ENCODE peak calls at places on chromosomes 5 and 9, in six cellular contexts. I is astrocyte of the spinal cord, K is retinal pigment epithelial cell, W is body of pancreas, C is uterus, E is psoas muscle. Q is an unnamed sample.
A peak's percentile ranks its signal among the peaks of the same experiment; 100 is the strongest.

GRCh38 chr9:28808042-28808441 is 1234.8 kb upstream of the C9orf72 start:
- DNase-seq in W (no peak), I (peak; percentile 66), C (no peak), E (no peak), K (no peak), Q (no peak)

GRCh38 chr9:120781236-120781635 is 12.0 kb downstream of the FBXW2 start:
- DNase-seq in E (no peak), C (no peak), I (no peak), K (no peak), W (no peak), Q (no peak)

GRCh38 chr5:179914032-179914755 is 6.5 kb upstream of the TBC1D9B start:
- DNase-seq in W (no peak), I (peak; percentile 35), K (no peak), C (no peak), E (no peak), Q (peak; percentile 48)

GRCh38 chr5:52956915-52957747 is 32.0 kb upstream of the ITGA2 start:
- DNase-seq in K (no peak), C (no peak), I (no peak), W (no peak), E (no peak), Q (peak; percentile 24)

GRCh38 chr5:133299021-133299420 is 247.2 kb downstream of the HSPA4 start:
- DNase-seq in K (no peak), I (no peak), C (no peak), E (no peak), W (no peak), Q (no peak)

GRCh38 chr9:81069923-81070322 is 619.4 kb downstream of the TLE1 start:
- DNase-seq in W (no peak), E (no peak), K (no peak), I (peak; percentile 60), C (no peak), Q (no peak)

GRCh38 chr9:16247188-16247875 is 623.1 kb downstream of the BNC2 start:
- DNase-seq in W (no peak), K (peak; percentile 92), E (no peak), C (no peak), I (peak; percentile 43), Q (peak; percentile 77)

GRCh38 chr9:109329274-109330258 is 8.7 kb upstream of the EPB41L4B start:
- DNase-seq in K (no peak), E (peak; percentile 66), W (peak; percentile 89), C (no peak), I (peak; percentile 64), Q (no peak)

GRCh38 chr5:147752666-147753290 is 29.8 kb downstream of the JAKMIP2 start:
- DNase-seq in E (no peak), K (no peak), W (no peak), C (no peak), I (peak; percentile 25), Q (no peak)

GRCh38 chr5:18732556-18733479 is 1098.6 kb downstream of the TAF11L14 start:
- DNase-seq in K (no peak), W (no peak), I (no peak), E (no peak), C (no peak), Q (no peak)

GRCh38 chr5:1161108-1161831 is 40.1 kb upstream of the SLC6A19 start:
- DNase-seq in I (no peak), E (no peak), K (no peak), C (no peak), W (peak; percentile 56), Q (no peak)

GRCh38 chr9:108149346-108149745 is 659.8 kb upstream of the KLF4 start:
- DNase-seq in I (peak; percentile 56), K (no peak), E (no peak), W (no peak), C (no peak), Q (no peak)

GRCh38 chr5:103283120-103283519 is 24.6 kb downstream of the MACIR start:
- DNase-seq in C (no peak), W (no peak), E (no peak), I (no peak), K (no peak), Q (no peak)

GRCh38 chr9:28032178-28032532 is 458.9 kb upstream of the C9orf72 start:
- DNase-seq in W (no peak), C (no peak), I (peak; percentile 20), E (no peak), K (peak; percentile 12), Q (no peak)

GRCh38 chr5:120690621-120691407 is 226.7 kb downstream of the PRR16 start:
- DNase-seq in E (no peak), C (no peak), I (no peak), K (no peak), W (no peak), Q (no peak)

GRCh38 chr5:108642170-108642906 is 105.4 kb upstream of the FER start:
- DNase-seq in E (peak; percentile 52), C (peak; percentile 18), I (peak; percentile 65), K (no peak), W (peak; percentile 59), Q (peak; percentile 60)
- H3K4me3 ChIP-seq in E (no peak overlapping the region), C (no peak overlapping the region), I (no peak overlapping the region), K (no peak overlapping the region), W (no peak overlapping the region), Q (no peak overlapping the region)

GRCh38 chr9:126919193-126919592 is 4.6 kb downstream of the RALGPS1 start:
- DNase-seq in E (no peak), W (no peak), C (no peak), K (no peak), I (no peak), Q (no peak)

GRCh38 chr9:126915281-126915816 is 767 bp downstream of the RALGPS1 start:
- DNase-seq in K (no peak), W (peak; percentile 92), C (peak; percentile 28), I (no peak), E (peak; percentile 57), Q (no peak)

GRCh38 chr9:126916909-126917308 is 2.3 kb downstream of the RALGPS1 start:
- DNase-seq in K (no peak), C (no peak), E (no peak), I (no peak), W (no peak), Q (no peak)

GRCh38 chr9:126915846-126916543 is 1.4 kb downstream of the RALGPS1 start:
- DNase-seq in E (no peak), C (no peak), W (no peak), K (no peak), I (no peak), Q (no peak)

GRCh38 chr9:126914458-126915280 is at the start of gene RALGPS1:
- DNase-seq in K (peak; percentile 78), E (peak; percentile 98), I (peak; percentile 95), W (peak; percentile 95), C (peak; percentile 94), Q (peak; percentile 99)
- TF ChIP-seq CTCF in K (no peak), E (no peak), I (no peak), W (no peak), C (no peak), Q (no peak)

DNA sequence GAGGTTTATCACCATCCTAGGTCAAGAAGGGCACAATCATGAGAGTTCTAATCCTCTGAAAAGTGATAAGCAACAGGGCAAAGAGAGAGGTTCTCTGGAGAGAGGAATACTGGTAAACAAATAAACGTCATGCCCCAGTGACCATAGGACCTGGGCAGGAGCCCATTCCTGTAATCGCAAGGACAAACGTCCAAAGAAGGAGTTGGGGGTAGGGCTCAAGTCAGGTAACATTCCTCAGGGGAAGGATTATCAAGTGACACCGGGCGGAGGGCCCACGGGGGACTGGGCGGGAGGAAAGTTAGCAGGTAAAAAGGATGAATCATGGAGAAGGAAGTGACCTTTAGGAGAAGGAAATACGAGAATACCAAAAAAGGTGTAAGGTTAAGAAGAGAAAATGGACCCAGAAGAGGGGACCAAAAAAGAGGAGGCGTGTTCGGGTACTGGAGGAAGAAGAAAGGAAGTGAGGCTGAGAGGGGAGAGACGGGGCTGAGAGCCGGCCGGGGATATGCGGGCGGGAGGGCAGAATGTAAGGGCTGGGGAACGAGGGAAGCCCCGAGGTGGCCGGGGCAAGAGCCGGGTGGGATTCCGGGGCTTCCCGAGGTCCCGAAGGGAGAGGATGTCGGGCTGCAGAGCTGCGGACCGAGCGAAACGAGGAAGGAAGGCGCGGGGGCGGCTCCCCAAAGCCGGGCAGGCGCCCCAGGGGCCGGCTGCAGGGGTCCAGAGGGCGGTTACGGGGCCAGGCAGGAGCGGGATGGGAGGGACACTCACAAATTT is 583 bp downstream of the DIAPH1 start:
- DNase-seq in C (peak; percentile 35), K (no peak), E (peak; percentile 80), W (peak; percentile 90), I (peak; percentile 32), Q (no peak)
- H3K4me3 ChIP-seq in C (peak overlapping the region; percentile 83), K (peak overlapping the region; percentile 79), E (peak overlapping the region; percentile 99), W (peak overlapping the region; percentile 60), I (peak overlapping the region; percentile 84), Q (peak overlapping the region; percentile 72)

GRCh38 chr9:8259028-8259427 is 459.4 kb upstream of the DMAC1 start:
- DNase-seq in E (no peak), I (no peak), K (no peak), C (no peak), W (no peak), Q (no peak)

GRCh38 chr9:8266861-8267260 is 467.3 kb upstream of the DMAC1 start:
- DNase-seq in E (no peak), C (no peak), W (no peak), I (no peak), K (no peak), Q (no peak)

GRCh38 chr9:8261737-8262136 is 462.2 kb upstream of the DMAC1 start:
- DNase-seq in I (no peak), E (no peak), W (no peak), C (no peak), K (no peak), Q (no peak)

GRCh38 chr9:8268216-8268878 is 468.8 kb upstream of the DMAC1 start:
- DNase-seq in K (no peak), E (no peak), W (peak; percentile 83), C (no peak), I (no peak), Q (peak; percentile 31)

GRCh38 chr9:8262625-8263622 is 463.3 kb upstream of the DMAC1 start:
- DNase-seq in W (no peak), E (no peak), I (no peak), K (no peak), C (no peak), Q (peak; percentile 38)
- TF ChIP-seq CTCF in W (no peak), E (no peak), I (no peak), K (no peak), C (no peak), Q (no peak)

GRCh38 chr9:98611319-98611718 is 97.4 kb downstream of the GABBR2 start:
- DNase-seq in W (no peak), C (no peak), K (no peak), I (no peak), E (no peak), Q (no peak)

GRCh38 chr9:98614941-98615340 is 93.8 kb downstream of the GABBR2 start:
- DNase-seq in K (no peak), W (no peak), C (no peak), I (no peak), E (no peak), Q (no peak)

GRCh38 chr9:98619788-98620187 is 88.9 kb downstream of the GABBR2 start:
- DNase-seq in C (no peak), I (no peak), E (no peak), K (no peak), W (no peak), Q (no peak)

GRCh38 chr9:98611986-98612505 is 96.7 kb downstream of the GABBR2 start:
- DNase-seq in C (no peak), W (no peak), I (no peak), E (no peak), K (no peak), Q (no peak)

GRCh38 chr9:98615633-98616032 is 93.1 kb downstream of the GABBR2 start:
- DNase-seq in K (no peak), W (no peak), C (no peak), I (no peak), E (no peak), Q (no peak)
- H3K4me3 ChIP-seq in K (no peak overlapping the region), W (no peak overlapping the region), C (no peak overlapping the region), I (no peak overlapping the region), E (no peak overlapping the region), Q (no peak overlapping the region)

GRCh38 chr5:115735108-115735998 is 81.1 kb downstream of the CDO1 start:
- DNase-seq in I (no peak), W (no peak), C (no peak), E (no peak), K (no peak), Q (no peak)
- TF ChIP-seq CTCF in I (no peak), W (no peak), C (no peak), E (no peak), K (no peak), Q (no peak)